ENCODE peak calls at places on chromosomes 3 and 15, in five cellular contexts. N, O, H, W and A are unnamed samples.

GRCh38 chr15:43955140-43955539 is 128.3 kb downstream of the WDR76 start:
- DNase-seq in W (no peak), N (no peak), H (no peak), O (no peak), A (no peak)

GRCh38 chr3:72310028-72310987 is 525.4 kb upstream of the PROK2 start:
- DNase-seq in W (peak), H (peak), O (peak), N (peak), A (no peak)

GRCh38 chr15:41966414-41966812 is 5.9 kb downstream of the EHD4 start:
- DNase-seq in O (no peak), H (no peak), W (no peak), N (no peak), A (no peak)

GRCh38 chr15:89761009-89761831 is 10.2 kb upstream of the MESP1 start:
- DNase-seq in O (no peak), W (no peak), H (no peak), N (no peak), A (no peak)

GRCh38 chr15:52786436-52787122 is 3.6 kb downstream of the ONECUT1 start:
- DNase-seq in W (no peak), O (no peak), H (no peak), N (no peak), A (no peak)

GRCh38 chr15:58374147-58374546 is 57.6 kb upstream of the LIPC start:
- DNase-seq in H (no peak), O (no peak), W (no peak), N (no peak), A (no peak)

GRCh38 chr3:86938706-86939105 is 52.2 kb downstream of the VGLL3 start:
- DNase-seq in W (no peak), H (no peak), N (no peak), O (no peak), A (no peak)

GRCh38 chr15:52496776-52497470 is 31.8 kb downstream of the MYO5A start:
- DNase-seq in H (no peak), O (peak), N (no peak), W (no peak), A (no peak)

GRCh38 chr15:44296625-44297524 is 8.4 kb downstream of the GOLM2 start:
- DNase-seq in N (no peak), O (no peak), W (no peak), H (peak), A (no peak)

GRCh38 chr15:68783226-68784054 is 37.3 kb downstream of the ANP32A start:
- DNase-seq in W (no peak), O (peak), H (peak), N (peak), A (peak)

GRCh38 chr3:141410408-141410807 is 42.1 kb downstream of the ZBTB38 start:
- DNase-seq in H (no peak), N (no peak), O (no peak), W (no peak), A (no peak)

GRCh38 chr3:156530969-156531368 is 23.9 kb downstream of the SSR3 start:
- DNase-seq in N (no peak), W (no peak), H (no peak), O (no peak), A (no peak)

GRCh38 chr3:41188291-41188690 is 11.0 kb upstream of the CTNNB1 start:
- DNase-seq in O (peak), H (no peak), W (no peak), N (no peak), A (no peak)

GRCh38 chr3:169350228-169350627 is 313.3 kb downstream of the MECOM start:
- DNase-seq in H (no peak), N (no peak), W (no peak), O (no peak), A (no peak)

GRCh38 chr3:45942051-45942825 is 1.0 kb upstream of the CXCR6 start:
- DNase-seq in H (no peak), O (no peak), N (no peak), W (no peak), A (no peak)

GRCh38 chr3:9141903-9142302 is 107.5 kb downstream of the SRGAP3 start:
- DNase-seq in H (no peak), N (no peak), O (no peak), W (no peak), A (no peak)

GRCh38 chr3:72401005-72401404 is 447.2 kb downstream of the SHQ1 start:
- DNase-seq in H (no peak), N (no peak), O (no peak), W (no peak), A (no peak)

GRCh38 chr3:188286087-188286513 is 132.1 kb downstream of the LPP start:
- DNase-seq in O (no peak), H (no peak), N (no peak), W (no peak), A (no peak)

GRCh38 chr3:133742351-133743091 is 3.7 kb upstream of the TF start:
- DNase-seq in O (no peak), H (no peak), N (no peak), W (no peak), A (no peak)

GRCh38 chr3:87307805-87308204 is 31.4 kb upstream of the POU1F1 start:
- DNase-seq in H (no peak), O (no peak), N (peak), W (no peak), A (no peak)

GRCh38 chr3:71857926-71858325 is 73.0 kb upstream of the PROK2 start:
- DNase-seq in N (no peak), H (no peak), O (no peak), W (no peak), A (no peak)

GRCh38 chr3:162740941-162741596 is 1244.5 kb downstream of the OTOL1 start:
- DNase-seq in N (no peak), O (no peak), W (no peak), H (no peak), A (no peak)

GRCh38 chr3:112776000-112776399 is 70.7 kb downstream of the CD200R1L start:
- DNase-seq in O (no peak), H (no peak), N (no peak), W (no peak), A (no peak)

GRCh38 chr3:107068980-107069379 is 308.3 kb upstream of the CCDC54 start:
- DNase-seq in H (no peak), N (no peak), O (no peak), W (no peak), A (no peak)

GRCh38 chr15:31238906-31239305 is 87.7 kb upstream of the KLF13 start:
- DNase-seq in H (no peak), N (no peak), W (no peak), O (no peak), A (no peak)

GRCh38 chr3:48996640-48997039 is 6.6 kb downstream of the P4HTM start:
- DNase-seq in O (no peak), N (no peak), H (no peak), W (no peak), A (no peak)